ENCODE peak calls at places on chromosome 11, in four cellular contexts. One of them, this sample, is unnamed.

GRCh38 chr11:125319649-125320048 is 155.1 kb downstream of the PKNOX2 start:
- DNase-seq in adrenal gland: no peak
- DNase-seq in lower leg skin: peak; percentile 29
- DNase-seq in testis: no peak
- DNase-seq in this sample: no peak

GRCh38 chr11:18366286-18366685 is 28.1 kb upstream of the LDHA start:
- DNase-seq in adrenal gland: no peak
- DNase-seq in lower leg skin: no peak
- DNase-seq in testis: no peak
- DNase-seq in this sample: no peak

GRCh38 chr11:1667906-1668305 is 29.1 kb upstream of the KRTAP5-6 start:
- DNase-seq in adrenal gland: peak; percentile 55
- DNase-seq in lower leg skin: peak; percentile 77
- DNase-seq in testis: peak; percentile 48
- DNase-seq in this sample: no peak

GRCh38 chr11:122598971-122599370 is 56.6 kb upstream of the UBASH3B start:
- DNase-seq in adrenal gland: no peak
- DNase-seq in lower leg skin: no peak
- DNase-seq in testis: no peak
- DNase-seq in this sample: no peak

GRCh38 chr11:124339671-124340447 is 19.9 kb upstream of the OR8D2 start:
- DNase-seq in adrenal gland: no peak
- DNase-seq in lower leg skin: no peak
- DNase-seq in testis: no peak
- DNase-seq in this sample: no peak

GRCh38 chr11:33227578-33228261 is 29.5 kb upstream of the HIPK3 start:
- DNase-seq in adrenal gland: no peak
- DNase-seq in lower leg skin: no peak
- DNase-seq in testis: no peak
- DNase-seq in this sample: no peak

GRCh38 chr11:13644997-13645667 is 23.3 kb upstream of the FAR1 start:
- DNase-seq in adrenal gland: no peak
- DNase-seq in lower leg skin: no peak
- DNase-seq in testis: no peak
- DNase-seq in this sample: peak; percentile 74

GRCh38 chr11:2535673-2536439 is 91.0 kb downstream of the KCNQ1 start:
- DNase-seq in adrenal gland: peak; percentile 11
- DNase-seq in lower leg skin: peak; percentile 76
- DNase-seq in testis: no peak
- DNase-seq in this sample: no peak

GRCh38 chr11:21794306-21794705 is 398.6 kb upstream of the ANO5 start:
- DNase-seq in adrenal gland: no peak
- DNase-seq in lower leg skin: no peak
- DNase-seq in testis: no peak
- DNase-seq in this sample: no peak

GRCh38 chr11:70528794-70529580 is 130.7 kb downstream of the CTTN start:
- DNase-seq in adrenal gland: no peak
- DNase-seq in lower leg skin: no peak
- DNase-seq in testis: no peak
- DNase-seq in this sample: no peak

GRCh38 chr11:11841121-11841604 is 609 bp upstream of the USP47 start:
- DNase-seq in adrenal gland: peak; percentile 49
- DNase-seq in lower leg skin: no peak
- DNase-seq in testis: peak; percentile 79
- DNase-seq in this sample: no peak

GRCh38 chr11:104043678-104044239 is 7.3 kb downstream of the DDI1 start:
- DNase-seq in adrenal gland: no peak
- DNase-seq in lower leg skin: no peak
- DNase-seq in testis: no peak
- DNase-seq in this sample: no peak

GRCh38 chr11:57163160-57163868 is 18.4 kb upstream of the LRRC55 start:
- DNase-seq in adrenal gland: no peak
- DNase-seq in lower leg skin: no peak
- DNase-seq in testis: no peak
- DNase-seq in this sample: no peak

GRCh38 chr11:74844072-74844471 is 95.4 kb downstream of the RNF169 start:
- DNase-seq in adrenal gland: no peak
- DNase-seq in lower leg skin: no peak
- DNase-seq in testis: no peak
- DNase-seq in this sample: no peak

GRCh38 chr11:122979103-122979814 is 2.4 kb downstream of the BSX start:
- DNase-seq in adrenal gland: no peak
- DNase-seq in lower leg skin: no peak
- DNase-seq in testis: no peak
- DNase-seq in this sample: no peak

GRCh38 chr11:81869337-81870065 is 864.2 kb downstream of the FAM181B start:
- DNase-seq in adrenal gland: no peak
- DNase-seq in lower leg skin: no peak
- DNase-seq in testis: no peak
- DNase-seq in this sample: peak; percentile 29

GRCh38 chr11:34585304-34585869 is 35.5 kb upstream of the EHF start:
- DNase-seq in adrenal gland: no peak
- DNase-seq in lower leg skin: no peak
- DNase-seq in testis: no peak
- DNase-seq in this sample: no peak

GRCh38 chr11:61616443-61616842 is 35.6 kb upstream of the SYT7 start:
- DNase-seq in adrenal gland: no peak
- DNase-seq in lower leg skin: no peak
- DNase-seq in testis: no peak
- DNase-seq in this sample: no peak

GRCh38 chr11:119363874-119364590 is 17.5 kb downstream of the USP2 start:
- DNase-seq in adrenal gland: peak; percentile 60
- DNase-seq in lower leg skin: no peak
- DNase-seq in testis: peak; percentile 71
- DNase-seq in this sample: peak; percentile 64
- TF ChIP-seq POLR2A in adrenal gland: peak; percentile 44
- TF ChIP-seq POLR2A in lower leg skin: no peak
- TF ChIP-seq POLR2A in testis: peak; percentile 11
- TF ChIP-seq POLR2A in this sample: no peak

DNA sequence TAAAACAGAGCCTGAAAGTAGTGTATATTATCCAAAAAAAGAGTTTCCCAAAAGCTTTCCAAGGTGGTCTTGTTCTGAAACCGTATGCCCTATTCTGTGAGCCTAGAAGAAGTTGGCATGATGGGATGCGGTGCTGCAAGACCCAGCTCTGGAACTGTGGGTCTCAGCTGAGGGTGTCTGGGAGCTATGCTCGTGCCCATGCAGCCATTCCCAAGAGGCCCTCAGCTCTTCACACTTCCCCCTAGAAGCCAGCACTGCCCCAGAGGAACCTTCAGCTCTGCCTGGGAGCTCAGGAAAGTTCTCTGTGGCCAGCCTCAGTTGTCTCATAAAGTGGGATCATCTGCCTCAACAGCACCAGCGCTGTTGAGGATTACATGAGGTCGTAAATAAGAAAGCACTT is 6.4 kb upstream of the SYT12 start:
- DNase-seq in adrenal gland: no peak
- DNase-seq in lower leg skin: no peak
- DNase-seq in testis: no peak
- DNase-seq in this sample: no peak
- H3K4me3 ChIP-seq in adrenal gland: no peak overlapping the region
- H3K4me3 ChIP-seq in lower leg skin: no peak overlapping the region
- H3K4me3 ChIP-seq in testis: no peak overlapping the region
- H3K4me3 ChIP-seq in this sample: no peak overlapping the region

GRCh38 chr11:62727007-62727832 is at the start of gene HNRNPUL2:
- DNase-seq in adrenal gland: peak; percentile 97
- DNase-seq in lower leg skin: peak; percentile 100
- DNase-seq in testis: peak; percentile 99
- DNase-seq in this sample: peak; percentile 99
- TF ChIP-seq CTCF in adrenal gland: no peak
- TF ChIP-seq CTCF in lower leg skin: no peak
- TF ChIP-seq CTCF in testis: peak; percentile 1
- TF ChIP-seq CTCF in this sample: no peak

GRCh38 chr11:66311965-66312548 is 4.8 kb downstream of the CD248 start:
- DNase-seq in adrenal gland: peak; percentile 92
- DNase-seq in lower leg skin: peak; percentile 98
- DNase-seq in testis: peak; percentile 95
- DNase-seq in this sample: peak; percentile 93
- TF ChIP-seq POLR2A in adrenal gland: no peak
- TF ChIP-seq POLR2A in lower leg skin: no peak
- TF ChIP-seq POLR2A in testis: peak; percentile 14
- TF ChIP-seq POLR2A in this sample: no peak

DNA sequence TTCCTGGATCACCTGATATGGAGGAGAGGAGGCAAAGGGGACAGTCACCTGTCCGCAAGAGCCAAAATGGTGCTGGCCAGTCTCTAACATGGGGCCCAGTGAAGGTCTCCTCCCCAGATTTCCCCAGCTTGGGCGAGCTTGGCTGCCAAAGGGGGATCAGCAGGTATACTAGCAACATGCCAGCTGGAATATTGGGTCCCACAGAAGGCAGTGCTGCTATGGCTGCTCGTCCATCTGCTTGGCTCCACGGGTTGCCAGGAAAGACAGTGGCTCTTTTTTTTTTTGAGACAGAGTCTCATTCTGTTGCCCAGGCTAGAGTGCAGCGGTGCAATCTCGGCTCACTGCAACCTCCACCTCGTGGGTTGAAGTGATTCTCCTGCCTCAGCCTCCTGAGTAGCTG is 12.7 kb upstream of the KAT5 start:
- DNase-seq in adrenal gland: no peak
- DNase-seq in lower leg skin: no peak
- DNase-seq in testis: no peak
- DNase-seq in this sample: no peak
- H3K4me3 ChIP-seq in adrenal gland: no peak overlapping the region
- H3K4me3 ChIP-seq in lower leg skin: no peak overlapping the region
- H3K4me3 ChIP-seq in testis: no peak overlapping the region
- H3K4me3 ChIP-seq in this sample: no peak overlapping the region

DNA sequence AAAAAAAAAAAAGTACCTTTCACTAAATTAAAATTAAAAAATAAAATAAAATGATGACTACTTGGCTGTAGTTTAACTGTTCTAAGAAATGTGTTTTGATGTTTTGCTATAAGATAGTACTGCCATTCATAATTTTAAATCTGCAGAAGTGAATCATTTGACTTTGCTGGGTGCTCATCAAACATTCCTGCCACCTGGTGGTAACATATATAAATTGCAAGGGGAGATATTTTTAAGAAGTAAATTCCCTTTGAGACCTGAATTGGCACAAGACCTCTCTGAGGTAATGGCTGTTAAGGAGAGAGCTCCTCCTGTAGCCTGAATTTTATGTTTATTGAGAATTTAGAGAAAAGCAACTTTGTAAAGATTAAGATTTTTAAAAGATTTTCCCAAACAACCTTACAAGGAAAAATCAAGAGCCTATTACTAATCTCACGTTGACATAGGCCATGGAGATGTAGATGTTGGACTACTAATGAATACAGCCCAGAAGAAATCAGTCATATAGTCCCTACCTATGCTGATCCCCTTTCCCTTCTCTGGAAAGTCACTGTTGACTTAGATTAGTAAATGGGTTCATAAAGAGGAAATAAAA is 11.9 kb upstream of the NARS2 start:
- DNase-seq in adrenal gland: no peak
- DNase-seq in lower leg skin: no peak
- DNase-seq in testis: no peak
- DNase-seq in this sample: no peak
- TF ChIP-seq CTCF in adrenal gland: peak; percentile 26
- TF ChIP-seq CTCF in lower leg skin: no peak
- TF ChIP-seq CTCF in testis: peak; percentile 42
- TF ChIP-seq CTCF in this sample: peak; percentile 53

This sample was measured in body of pancreas.